ENCODE peak calls at places on chromosome 5, in seven cellular contexts. R, N, L, S, K, P and D are unnamed samples.

GRCh38 chr5:80967500-80968181 is 7.5 kb downstream of the RASGRF2 start:
- DNase-seq in R (peak; percentile 32), N (peak; percentile 20), L (no peak), S (peak; percentile 88), K (peak; percentile 88), P (peak; percentile 26), D (peak; percentile 38)

GRCh38 chr5:1525624-1525985 is 1.8 kb upstream of the LPCAT1 start:
- DNase-seq in R (no peak), N (no peak), L (peak; percentile 1), S (no peak), K (no peak), P (peak; percentile 19), D (no peak)

GRCh38 chr5:115349001-115349817 is 52.8 kb upstream of the CCDC112 start:
- DNase-seq in R (no peak), N (no peak), L (peak; percentile 74), S (no peak), K (peak; percentile 69), P (no peak), D (peak; percentile 31)

GRCh38 chr5:96680759-96681158 is 18.6 kb downstream of the CAST start:
- DNase-seq in R (no peak), N (no peak), L (no peak), S (no peak), K (no peak), P (no peak), D (no peak)

GRCh38 chr5:84578226-84578625 is 193.5 kb upstream of the EDIL3 start:
- DNase-seq in R (no peak), N (no peak), L (no peak), S (no peak), K (no peak), P (no peak), D (no peak)

GRCh38 chr5:42887575-42887974 is 75.9 kb upstream of the SELENOP start:
- DNase-seq in R (no peak), N (no peak), L (no peak), S (no peak), K (no peak), P (no peak), D (no peak)

GRCh38 chr5:148090780-148091221 is 27.0 kb downstream of the SPINK5 start:
- DNase-seq in R (no peak), N (no peak), L (no peak), S (no peak), K (no peak), P (no peak), D (no peak)

GRCh38 chr5:140181002-140181483 is 6.1 kb downstream of the CYSTM1 start:
- DNase-seq in R (no peak), N (no peak), L (no peak), S (no peak), K (peak; percentile 54), P (no peak), D (no peak)

GRCh38 chr5:61635271-61635670 is 303.2 kb downstream of the ZSWIM6 start:
- DNase-seq in R (no peak), N (no peak), L (no peak), S (no peak), K (no peak), P (no peak), D (no peak)

GRCh38 chr5:124665035-124665434 is 81.4 kb downstream of the ZNF608 start:
- DNase-seq in R (no peak), N (no peak), L (no peak), S (no peak), K (no peak), P (no peak), D (no peak)

GRCh38 chr5:136201870-136202269 is 8.9 kb upstream of the SMIM32 start:
- DNase-seq in R (no peak), N (no peak), L (no peak), S (no peak), K (no peak), P (no peak), D (no peak)

GRCh38 chr5:61600945-61601491 is 269.0 kb downstream of the ZSWIM6 start:
- DNase-seq in R (no peak), N (no peak), L (peak; percentile 40), S (peak; percentile 64), K (no peak), P (no peak), D (no peak)

GRCh38 chr5:24621809-24622208 is 23.0 kb downstream of the CDH10 start:
- DNase-seq in R (peak; percentile 8), N (no peak), L (peak; percentile 18), S (no peak), K (no peak), P (no peak), D (no peak)

GRCh38 chr5:133467712-133468463 is 144.5 kb downstream of the FSTL4 start:
- DNase-seq in R (no peak), N (no peak), L (no peak), S (no peak), K (no peak), P (no peak), D (no peak)

GRCh38 chr5:176676361-176676824 is 29.1 kb downstream of the TSPAN17 start:
- DNase-seq in R (peak; percentile 74), N (no peak), L (peak; percentile 14), S (no peak), K (peak; percentile 10), P (no peak), D (peak; percentile 57)

GRCh38 chr5:24444439-24444838 is 200.3 kb downstream of the CDH10 start:
- DNase-seq in R (no peak), N (no peak), L (no peak), S (no peak), K (no peak), P (no peak), D (no peak)

GRCh38 chr5:16489322-16489791 is 23.8 kb upstream of the ZNF622 start:
- DNase-seq in R (no peak), N (no peak), L (peak; percentile 45), S (no peak), K (peak; percentile 30), P (no peak), D (no peak)

GRCh38 chr5:11483630-11484029 is 420.6 kb downstream of the CTNND2 start:
- DNase-seq in R (no peak), N (no peak), L (no peak), S (no peak), K (no peak), P (no peak), D (no peak)

GRCh38 chr5:107032629-107033028 is 638.1 kb downstream of the EFNA5 start:
- DNase-seq in R (no peak), N (no peak), L (no peak), S (no peak), K (no peak), P (no peak), D (no peak)

GRCh38 chr5:3615217-3615616 is 19.6 kb downstream of the IRX1 start:
- DNase-seq in R (no peak), N (no peak), L (no peak), S (no peak), K (no peak), P (no peak), D (no peak)

DNA sequence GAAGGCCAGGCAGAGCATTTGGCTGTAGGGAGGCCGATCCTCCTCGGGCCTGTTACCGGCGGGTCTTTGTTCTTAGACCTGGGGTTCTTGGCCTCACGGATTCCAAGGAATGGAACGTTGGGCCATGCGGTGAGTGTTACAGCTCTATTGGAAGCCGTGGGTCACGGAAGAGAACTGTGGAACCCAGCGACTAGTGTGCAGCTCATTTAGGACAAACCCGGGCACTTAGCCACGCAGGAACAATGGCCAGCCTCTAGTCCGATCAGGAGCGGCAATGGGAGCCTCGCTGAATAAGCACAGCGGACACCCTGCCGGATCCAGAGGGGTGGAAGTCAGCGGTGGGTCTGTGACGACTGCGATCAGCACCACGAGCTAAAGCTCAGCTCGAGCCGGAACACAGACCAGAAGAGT is 53.9 kb upstream of the RPL26L1 start:
- DNase-seq in R (no peak), N (no peak), L (no peak), S (no peak), K (no peak), P (no peak), D (no peak)
- TF ChIP-seq POLR2A in R (no peak), N (no peak), L (peak; percentile 4), S (no peak), K (no peak), P (no peak), D (no peak)

GRCh38 chr5:6599739-6600138 is 33.1 kb downstream of the NSUN2 start:
- DNase-seq in R (no peak), N (no peak), L (no peak), S (no peak), K (no peak), P (no peak), D (no peak)
- TF ChIP-seq POLR2A in R (no peak), N (no peak), L (no peak), S (no peak), K (no peak), P (no peak), D (no peak)

GRCh38 chr5:67214713-67215591 is 18.4 kb upstream of the CD180 start:
- DNase-seq in R (no peak), N (no peak), L (peak; percentile 81), S (no peak), K (no peak), P (peak; percentile 53), D (no peak)

GRCh38 chr5:67211926-67212325 is 15.3 kb upstream of the CD180 start:
- DNase-seq in R (no peak), N (no peak), L (no peak), S (no peak), K (no peak), P (no peak), D (peak; percentile 44)

GRCh38 chr5:67214036-67214435 is 17.4 kb upstream of the CD180 start:
- DNase-seq in R (no peak), N (no peak), L (no peak), S (no peak), K (no peak), P (no peak), D (no peak)

GRCh38 chr5:67221487-67222242 is 25.1 kb upstream of the CD180 start:
- DNase-seq in R (no peak), N (no peak), L (no peak), S (no peak), K (no peak), P (peak; percentile 26), D (no peak)

DNA sequence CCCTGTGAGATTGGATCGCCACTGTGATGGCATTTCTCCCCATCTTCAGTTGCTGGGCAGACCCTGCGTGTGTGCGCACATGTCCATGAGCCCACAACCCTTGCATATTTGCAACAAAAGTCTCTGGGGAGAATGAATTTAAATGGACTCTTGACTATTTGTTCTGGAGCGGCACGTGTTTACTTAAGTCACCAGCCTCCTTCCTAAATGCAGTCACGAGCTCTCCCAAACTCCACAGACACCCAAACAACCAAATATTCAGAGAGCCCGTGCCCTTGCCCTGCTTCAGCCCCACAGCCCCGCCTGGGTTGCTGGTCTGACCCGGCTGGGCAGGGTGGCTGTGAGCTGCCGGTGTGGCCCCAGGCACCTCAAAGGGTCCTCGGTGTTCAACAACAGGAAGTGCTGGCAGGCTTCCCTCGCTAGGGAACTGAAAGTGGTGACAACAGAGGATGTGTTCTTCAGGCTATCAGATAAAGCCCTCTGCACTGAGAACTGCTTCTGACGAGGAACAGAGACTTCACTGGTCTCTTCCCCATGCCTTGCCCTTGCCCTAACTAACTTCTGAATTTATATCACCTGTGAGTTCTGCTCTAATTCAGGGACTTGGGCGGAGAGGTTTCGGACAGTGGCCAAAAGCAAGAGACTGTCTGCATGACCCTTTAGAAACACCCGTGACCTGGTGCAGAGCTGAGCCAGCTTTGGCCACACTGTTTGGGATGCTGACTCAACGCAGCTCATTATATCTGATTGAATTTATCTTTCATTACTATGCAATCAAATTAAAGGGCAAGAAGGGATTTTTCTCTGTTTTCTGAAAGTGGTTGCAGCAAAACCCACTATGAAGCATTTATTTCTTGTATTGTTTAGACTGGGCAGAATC is 19.2 kb upstream of the CD180 start:
- DNase-seq in R (peak; percentile 87), N (peak; percentile 42), L (peak; percentile 85), S (peak; percentile 69), K (peak; percentile 71), P (peak; percentile 92), D (no peak)
- TF ChIP-seq POLR2A in R (no peak), N (no peak), L (no peak), S (no peak), K (no peak), P (no peak), D (no peak)

GRCh38 chr5:179802950-179803562 is 3.6 kb downstream of the MGAT4B start:
- DNase-seq in R (no peak), N (no peak), L (no peak), S (no peak), K (no peak), P (no peak), D (no peak)
- TF ChIP-seq POLR2A in R (no peak), N (no peak), L (no peak), S (no peak), K (no peak), P (no peak), D (no peak)